ENCODE peak calls at places on chromosome 20, in six cellular contexts. M is mesendoderm, U is mucosa of gallbladder, G is AG09319, C is AG20443, Q is OCI-LY7. E is an unnamed sample.

GRCh38 chr20:56094228-56094627 is 88.9 kb upstream of the CBLN4 start:
- DNase-seq in M (no peak), C (no peak), U (no peak), Q (no peak), G (no peak), E (no peak)

GRCh38 chr20:12644481-12644880 is 364.3 kb upstream of the SPTLC3 start:
- DNase-seq in U (no peak), G (no peak), C (no peak), M (no peak), Q (no peak), E (no peak)

GRCh38 chr20:10065154-10065833 is 30.5 kb downstream of the ANKEF1 start:
- DNase-seq in G (no peak), M (peak), U (no peak), Q (no peak), C (no peak), E (no peak)

GRCh38 chr20:53622247-53623114 is 28.8 kb upstream of the ZNF217 start:
- DNase-seq in U (no peak), G (no peak), C (no peak), Q (peak), M (peak), E (no peak)

GRCh38 chr20:44642203-44643153 is 9.0 kb downstream of the ADA start:
- DNase-seq in M (peak), G (peak), U (peak), Q (peak), C (peak), E (peak)

GRCh38 chr20:5316188-5317158 is at the start of gene PROKR2:
- DNase-seq in G (no peak), U (no peak), C (no peak), M (peak), Q (no peak), E (no peak)

GRCh38 chr20:37336369-37337207 is 9.4 kb upstream of the SRC start:
- DNase-seq in U (no peak), Q (peak), C (peak), G (no peak), M (no peak), E (peak)

GRCh38 chr20:37615507-37616425 is 78.1 kb upstream of the CTNNBL1 start:
- DNase-seq in C (peak), G (peak), M (peak), Q (peak), U (no peak), E (no peak)

GRCh38 chr20:19431906-19432305 is 219.5 kb downstream of the SLC24A3 start:
- DNase-seq in G (no peak), C (no peak), U (no peak), Q (no peak), M (peak), E (no peak)

GRCh38 chr20:24453917-24454316 is 15.5 kb upstream of the SYNDIG1 start:
- DNase-seq in M (no peak), U (no peak), G (no peak), Q (no peak), C (no peak), E (no peak)

GRCh38 chr20:20546402-20546801 is 166.0 kb downstream of the RALGAPA2 start:
- DNase-seq in U (no peak), G (no peak), Q (no peak), M (no peak), C (no peak), E (no peak)

GRCh38 chr20:347640-348484 is 951 bp downstream of the NRSN2 start:
- DNase-seq in G (peak), C (peak), U (peak), M (peak), Q (peak), E (peak)

GRCh38 chr20:53707341-53708102 is 113.9 kb upstream of the ZNF217 start:
- DNase-seq in Q (peak), G (no peak), U (no peak), C (peak), M (no peak), E (no peak)

GRCh38 chr20:44092551-44093248 is 94.3 kb downstream of the JPH2 start:
- DNase-seq in Q (peak), M (peak), C (peak), G (peak), U (no peak), E (peak)

GRCh38 chr20:39823239-39823638 is 861.1 kb downstream of the DHX35 start:
- DNase-seq in U (peak), M (no peak), Q (no peak), C (peak), G (peak), E (no peak)

E was measured in adrenal gland.